ENCODE peak calls at places on chromosomes 16 and 17, in four cellular contexts. One of them, this sample, is unnamed.
A peak's percentile ranks its signal among the peaks of the same experiment; 100 is the strongest.

GRCh38 chr17:73586153-73586906 is 57.9 kb downstream of the SDK2 start:
- DNase-seq in effector memory CD4-positive, alpha-beta T cell: no peak
- DNase-seq in HL-60: no peak
- DNase-seq in adrenal gland: no peak
- DNase-seq in this sample: no peak

GRCh38 chr17:82330322-82331239 is 3.0 kb downstream of the SECTM1 start:
- DNase-seq in HL-60: no peak
- DNase-seq in adrenal gland: no peak
- DNase-seq in effector memory CD4-positive, alpha-beta T cell: no peak
- DNase-seq in this sample: no peak

GRCh38 chr16:8676737-8677375 is 2.4 kb downstream of the ABAT start:
- DNase-seq in effector memory CD4-positive, alpha-beta T cell: no peak
- DNase-seq in HL-60: no peak
- DNase-seq in adrenal gland: no peak
- DNase-seq in this sample: no peak

GRCh38 chr17:72614476-72614870 is 478.0 kb downstream of the SLC39A11 start:
- DNase-seq in HL-60: no peak
- DNase-seq in adrenal gland: no peak
- DNase-seq in effector memory CD4-positive, alpha-beta T cell: no peak
- DNase-seq in this sample: no peak

GRCh38 chr16:67404740-67405226 is 11.5 kb upstream of the TPPP3 start:
- DNase-seq in adrenal gland: no peak
- DNase-seq in HL-60: no peak
- DNase-seq in effector memory CD4-positive, alpha-beta T cell: no peak
- DNase-seq in this sample: no peak

GRCh38 chr17:79082311-79083190 is 7.9 kb downstream of the ENGASE start:
- DNase-seq in adrenal gland: peak; percentile 62
- DNase-seq in effector memory CD4-positive, alpha-beta T cell: no peak
- DNase-seq in HL-60: no peak
- DNase-seq in this sample: peak; percentile 4

GRCh38 chr17:4988168-4988567 is 693 bp upstream of the CAMTA2 start:
- DNase-seq in effector memory CD4-positive, alpha-beta T cell: no peak
- DNase-seq in HL-60: no peak
- DNase-seq in adrenal gland: no peak
- DNase-seq in this sample: no peak

GRCh38 chr17:35390663-35391062 is 17.2 kb upstream of the SLFN11 start:
- DNase-seq in adrenal gland: no peak
- DNase-seq in HL-60: no peak
- DNase-seq in effector memory CD4-positive, alpha-beta T cell: no peak
- DNase-seq in this sample: no peak

GRCh38 chr16:82043680-82044584 is 8.9 kb downstream of the HSD17B2 start:
- DNase-seq in effector memory CD4-positive, alpha-beta T cell: no peak
- DNase-seq in adrenal gland: no peak
- DNase-seq in HL-60: no peak
- DNase-seq in this sample: no peak

GRCh38 chr16:66360624-66361324 is 5.7 kb upstream of the CDH5 start:
- DNase-seq in adrenal gland: no peak
- DNase-seq in HL-60: peak; percentile 48
- DNase-seq in effector memory CD4-positive, alpha-beta T cell: no peak
- DNase-seq in this sample: no peak

GRCh38 chr16:88746511-88746910 is 38.5 kb downstream of the PIEZO1 start:
- DNase-seq in effector memory CD4-positive, alpha-beta T cell: no peak
- DNase-seq in HL-60: no peak
- DNase-seq in adrenal gland: no peak
- DNase-seq in this sample: no peak

GRCh38 chr16:78129349-78129748 is 29.9 kb downstream of the WWOX start:
- DNase-seq in HL-60: no peak
- DNase-seq in adrenal gland: no peak
- DNase-seq in effector memory CD4-positive, alpha-beta T cell: no peak
- DNase-seq in this sample: no peak

GRCh38 chr16:10870137-10870776 is 6.7 kb upstream of the CIITA start:
- DNase-seq in effector memory CD4-positive, alpha-beta T cell: no peak
- DNase-seq in HL-60: no peak
- DNase-seq in adrenal gland: no peak
- DNase-seq in this sample: no peak

GRCh38 chr16:77443834-77444460 is 9.1 kb upstream of the ADAMTS18 start:
- DNase-seq in HL-60: no peak
- DNase-seq in effector memory CD4-positive, alpha-beta T cell: no peak
- DNase-seq in adrenal gland: no peak
- DNase-seq in this sample: no peak

GRCh38 chr17:75504347-75505151 is 10.8 kb downstream of the CASKIN2 start:
- DNase-seq in HL-60: peak; percentile 37
- DNase-seq in effector memory CD4-positive, alpha-beta T cell: peak; percentile 12
- DNase-seq in adrenal gland: peak; percentile 59
- DNase-seq in this sample: no peak

GRCh38 chr17:62625184-62625869 is 2.1 kb upstream of the MRC2 start:
- DNase-seq in effector memory CD4-positive, alpha-beta T cell: no peak
- DNase-seq in adrenal gland: no peak
- DNase-seq in HL-60: peak; percentile 49
- DNase-seq in this sample: no peak

GRCh38 chr16:76940251-76940650 is 250.7 kb upstream of the MON1B start:
- DNase-seq in adrenal gland: no peak
- DNase-seq in effector memory CD4-positive, alpha-beta T cell: no peak
- DNase-seq in HL-60: no peak
- DNase-seq in this sample: no peak

GRCh38 chr17:41705271-41705991 is 6.7 kb upstream of the GAST start:
- DNase-seq in adrenal gland: peak; percentile 75
- DNase-seq in HL-60: no peak
- DNase-seq in effector memory CD4-positive, alpha-beta T cell: no peak
- DNase-seq in this sample: no peak

GRCh38 chr17:4849011-4849536 is 15.9 kb downstream of the MINK1 start:
- DNase-seq in HL-60: no peak
- DNase-seq in adrenal gland: no peak
- DNase-seq in effector memory CD4-positive, alpha-beta T cell: no peak
- DNase-seq in this sample: no peak

GRCh38 chr17:59616253-59616920 is 3.3 kb upstream of the CLTC start:
- DNase-seq in effector memory CD4-positive, alpha-beta T cell: no peak
- DNase-seq in HL-60: no peak
- DNase-seq in adrenal gland: no peak
- DNase-seq in this sample: no peak

GRCh38 chr16:31382485-31383161 is 10.5 kb upstream of the ITGAD start:
- DNase-seq in adrenal gland: peak; percentile 69
- DNase-seq in effector memory CD4-positive, alpha-beta T cell: no peak
- DNase-seq in HL-60: peak; percentile 62
- DNase-seq in this sample: peak; percentile 55

GRCh38 chr16:48152226-48152625 is 3.6 kb downstream of the ABCC12 start:
- DNase-seq in HL-60: no peak
- DNase-seq in effector memory CD4-positive, alpha-beta T cell: no peak
- DNase-seq in adrenal gland: no peak
- DNase-seq in this sample: no peak

GRCh38 chr17:67557921-67558320 is 159.8 kb upstream of the NOL11 start:
- DNase-seq in adrenal gland: no peak
- DNase-seq in effector memory CD4-positive, alpha-beta T cell: no peak
- DNase-seq in HL-60: no peak
- DNase-seq in this sample: no peak

GRCh38 chr17:19364699-19365498 is 2.4 kb upstream of the B9D1 start:
- DNase-seq in HL-60: no peak
- DNase-seq in adrenal gland: no peak
- DNase-seq in effector memory CD4-positive, alpha-beta T cell: no peak
- DNase-seq in this sample: no peak

GRCh38 chr17:82088838-82089722 is 9.0 kb downstream of the FASN start:
- DNase-seq in effector memory CD4-positive, alpha-beta T cell: no peak
- DNase-seq in HL-60: no peak
- DNase-seq in adrenal gland: no peak
- DNase-seq in this sample: no peak

GRCh38 chr17:81166033-81166472 is at the start of gene AATK:
- DNase-seq in HL-60: no peak
- DNase-seq in effector memory CD4-positive, alpha-beta T cell: no peak
- DNase-seq in adrenal gland: no peak
- DNase-seq in this sample: no peak

GRCh38 chr16:75305364-75306101 is 54.1 kb upstream of the BCAR1 start:
- DNase-seq in adrenal gland: peak; percentile 95
- DNase-seq in effector memory CD4-positive, alpha-beta T cell: no peak
- DNase-seq in HL-60: peak; percentile 59
- DNase-seq in this sample: no peak

GRCh38 chr16:19029980-19030379 is 37.4 kb upstream of the COQ7 start:
- DNase-seq in HL-60: no peak
- DNase-seq in adrenal gland: no peak
- DNase-seq in effector memory CD4-positive, alpha-beta T cell: no peak
- DNase-seq in this sample: no peak

GRCh38 chr17:19426631-19427030 is 15.6 kb downstream of the RNF112 start:
- DNase-seq in effector memory CD4-positive, alpha-beta T cell: no peak
- DNase-seq in HL-60: no peak
- DNase-seq in adrenal gland: no peak
- DNase-seq in this sample: no peak

GRCh38 chr17:15440347-15440746 is 27.1 kb downstream of the CDRT4 start:
- DNase-seq in effector memory CD4-positive, alpha-beta T cell: no peak
- DNase-seq in adrenal gland: peak; percentile 30
- DNase-seq in HL-60: no peak
- DNase-seq in this sample: no peak

GRCh38 chr17:15441315-15441714 is 26.1 kb downstream of the CDRT4 start:
- DNase-seq in HL-60: no peak
- DNase-seq in effector memory CD4-positive, alpha-beta T cell: no peak
- DNase-seq in adrenal gland: no peak
- DNase-seq in this sample: no peak

GRCh38 chr17:15432807-15433547 is 34.4 kb downstream of the CDRT4 start:
- DNase-seq in adrenal gland: no peak
- DNase-seq in effector memory CD4-positive, alpha-beta T cell: no peak
- DNase-seq in HL-60: no peak
- DNase-seq in this sample: no peak

GRCh38 chr17:15431766-15432165 is 35.7 kb downstream of the CDRT4 start:
- DNase-seq in HL-60: no peak
- DNase-seq in adrenal gland: no peak
- DNase-seq in effector memory CD4-positive, alpha-beta T cell: no peak
- DNase-seq in this sample: no peak

GRCh38 chr17:15436399-15437369 is 30.7 kb downstream of the CDRT4 start:
- DNase-seq in HL-60: peak; percentile 57
- DNase-seq in effector memory CD4-positive, alpha-beta T cell: no peak
- DNase-seq in adrenal gland: peak; percentile 60
- DNase-seq in this sample: peak; percentile 57
- H3K27ac ChIP-seq in HL-60: no peak overlapping the region
- H3K27ac ChIP-seq in effector memory CD4-positive, alpha-beta T cell: peak overlapping the region; percentile 13
- H3K27ac ChIP-seq in adrenal gland: peak overlapping the region; percentile 39
- H3K27ac ChIP-seq in this sample: peak overlapping the region; percentile 36

GRCh38 chr17:37488009-37488604 is 1.6 kb upstream of the DUSP14 start:
- DNase-seq in effector memory CD4-positive, alpha-beta T cell: no peak
- DNase-seq in adrenal gland: peak; percentile 40
- DNase-seq in HL-60: peak; percentile 28
- DNase-seq in this sample: no peak
- H3K27ac ChIP-seq in effector memory CD4-positive, alpha-beta T cell: no peak overlapping the region
- H3K27ac ChIP-seq in adrenal gland: peak overlapping the region; percentile 93
- H3K27ac ChIP-seq in HL-60: no peak overlapping the region
- H3K27ac ChIP-seq in this sample: no peak overlapping the region

DNA sequence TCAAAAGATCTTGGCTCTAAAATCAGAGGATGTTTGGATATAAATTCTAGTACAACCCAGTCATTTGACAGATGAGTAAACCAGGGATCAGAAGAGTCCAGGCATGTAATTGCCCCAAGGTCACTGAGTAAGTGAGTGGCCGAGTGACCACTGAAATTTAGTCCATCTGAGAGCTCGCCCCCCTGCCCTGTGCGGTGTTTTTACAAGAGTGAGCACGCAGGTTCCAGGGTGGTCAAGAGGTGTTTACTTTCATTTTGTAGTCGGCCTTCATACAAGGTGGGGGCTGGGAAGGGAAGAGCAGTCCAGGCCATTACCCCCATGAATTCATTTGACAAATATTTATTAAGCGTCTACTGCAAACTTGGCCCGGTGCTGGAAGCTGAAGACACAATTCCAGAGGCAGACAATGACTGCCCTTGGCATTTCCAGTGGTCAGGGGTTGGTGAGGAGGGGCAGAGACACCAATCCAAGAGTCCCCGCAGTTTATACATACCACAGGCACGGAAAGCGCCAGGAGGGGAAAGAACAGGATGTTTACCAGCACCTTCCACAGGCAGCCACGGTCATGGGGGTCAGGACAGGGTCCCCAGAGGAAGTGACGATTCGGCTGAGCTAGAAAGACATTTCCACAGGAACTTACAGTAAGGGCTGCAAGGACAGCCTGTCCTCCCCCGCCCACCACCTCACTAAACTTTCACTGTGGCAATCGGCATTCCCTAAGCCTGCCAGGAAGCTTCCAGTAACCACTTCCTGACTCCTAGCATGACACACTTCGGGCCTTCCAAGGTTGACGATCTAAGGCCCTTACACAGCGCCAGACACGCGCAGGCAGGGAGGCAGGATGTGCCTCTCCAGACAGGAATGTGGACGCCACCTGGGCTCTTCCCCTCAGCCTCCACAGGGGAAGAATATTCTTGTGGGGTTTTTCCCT is 1.4 kb upstream of the MT2A start:
- DNase-seq in HL-60: no peak
- DNase-seq in adrenal gland: peak; percentile 93
- DNase-seq in effector memory CD4-positive, alpha-beta T cell: no peak
- DNase-seq in this sample: no peak
- H3K27ac ChIP-seq in HL-60: no peak overlapping the region
- H3K27ac ChIP-seq in adrenal gland: peak overlapping the region; percentile 100
- H3K27ac ChIP-seq in effector memory CD4-positive, alpha-beta T cell: peak overlapping the region; percentile 5
- H3K27ac ChIP-seq in this sample: peak overlapping the region; percentile 88

DNA sequence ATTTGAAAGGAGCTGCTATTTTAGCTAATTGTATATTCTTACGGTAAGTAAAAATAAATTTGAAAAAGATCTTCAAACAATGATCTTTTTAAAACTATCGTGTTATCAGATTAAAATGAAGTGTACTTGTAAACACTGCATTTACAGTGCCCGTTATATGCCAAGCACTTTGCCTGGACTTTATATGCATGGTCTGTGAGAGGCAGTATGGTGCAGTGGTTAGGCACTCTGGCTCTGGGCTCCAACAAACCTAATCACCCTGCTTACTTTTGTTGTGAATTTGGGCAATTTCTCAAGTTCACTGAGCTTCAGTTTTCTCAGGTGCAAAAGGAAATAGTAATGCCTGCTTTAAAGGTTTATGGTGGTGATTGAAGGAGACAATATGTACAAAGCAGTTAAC is 1.4 kb downstream of the PMP22 start:
- DNase-seq in adrenal gland: no peak
- DNase-seq in HL-60: no peak
- DNase-seq in effector memory CD4-positive, alpha-beta T cell: no peak
- DNase-seq in this sample: no peak
- H3K27ac ChIP-seq in adrenal gland: peak overlapping the region; percentile 96
- H3K27ac ChIP-seq in HL-60: no peak overlapping the region
- H3K27ac ChIP-seq in effector memory CD4-positive, alpha-beta T cell: no peak overlapping the region
- H3K27ac ChIP-seq in this sample: peak overlapping the region; percentile 98

GRCh38 chr17:2564876-2565275 is 28.6 kb upstream of the PAFAH1B1 start:
- DNase-seq in adrenal gland: no peak
- DNase-seq in effector memory CD4-positive, alpha-beta T cell: no peak
- DNase-seq in HL-60: no peak
- DNase-seq in this sample: no peak
- H3K27ac ChIP-seq in adrenal gland: no peak overlapping the region
- H3K27ac ChIP-seq in effector memory CD4-positive, alpha-beta T cell: no peak overlapping the region
- H3K27ac ChIP-seq in HL-60: no peak overlapping the region
- H3K27ac ChIP-seq in this sample: no peak overlapping the region

DNA sequence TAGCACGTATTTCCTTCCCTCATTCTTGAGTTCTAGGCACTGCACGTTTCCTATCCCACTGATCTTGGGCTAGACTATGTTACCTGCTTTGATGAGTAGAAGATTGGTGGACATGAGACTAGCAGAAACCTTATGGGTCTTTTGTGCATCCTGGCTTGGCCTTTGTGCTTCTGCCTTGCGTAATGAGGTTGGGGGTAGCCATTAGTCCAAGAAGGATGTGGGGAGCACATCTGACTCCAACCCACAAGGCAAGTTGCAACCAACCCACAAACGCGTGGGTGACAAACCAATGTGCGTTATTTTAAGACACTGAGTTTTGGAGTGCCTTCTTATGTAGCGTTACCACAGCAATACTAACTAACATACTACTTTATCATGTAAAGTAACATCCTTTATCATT is 180.4 kb upstream of the IRX5 start:
- DNase-seq in effector memory CD4-positive, alpha-beta T cell: no peak
- DNase-seq in adrenal gland: no peak
- DNase-seq in HL-60: no peak
- DNase-seq in this sample: no peak
- H3K27ac ChIP-seq in effector memory CD4-positive, alpha-beta T cell: no peak overlapping the region
- H3K27ac ChIP-seq in adrenal gland: no peak overlapping the region
- H3K27ac ChIP-seq in HL-60: no peak overlapping the region
- H3K27ac ChIP-seq in this sample: no peak overlapping the region

This sample was measured in substantia nigra.